ENCODE peak calls at places on chromosomes 4 and X, in four cellular contexts. J, T, G and Q are unnamed samples.

GRCh38 chr4:142473960-142474338 is 372.2 kb downstream of the INPP4B start:
- DNase-seq in J (no peak), T (no peak), G (no peak), Q (no peak)

GRCh38 chr4:54661156-54661555 is 3.4 kb downstream of the KIT start:
- DNase-seq in J (no peak), T (no peak), G (peak; percentile 93), Q (no peak)

GRCh38 chr4:163167333-163167626 is 590 bp upstream of the NAF1 start:
- DNase-seq in J (no peak), T (no peak), G (peak; percentile 34), Q (no peak)

GRCh38 chrX:103404225-103405008 is 28.1 kb downstream of the BEX3 start:
- DNase-seq in T (peak; percentile 44), G (peak; percentile 70), J (peak; percentile 40), Q (peak; percentile 15)

GRCh38 chrX:24574743-24575142 is 72.4 kb downstream of the PCYT1B start:
- DNase-seq in T (no peak), G (no peak), J (peak; percentile 5), Q (no peak)

GRCh38 chr4:141118381-141118780 is 14.9 kb downstream of the RNF150 start:
- DNase-seq in G (no peak), J (no peak), T (no peak), Q (no peak)

GRCh38 chr4:179595671-179596410 is 2153.6 kb upstream of the AGA start:
- DNase-seq in G (no peak), J (no peak), T (no peak), Q (no peak)

GRCh38 chr4:85744950-85745349 is 270.0 kb downstream of the ARHGAP24 start:
- DNase-seq in J (no peak), G (no peak), T (no peak), Q (no peak)

GRCh38 chr4:6910340-6910959 is 824 bp downstream of the TBC1D14 start:
- DNase-seq in G (no peak), J (no peak), T (no peak), Q (no peak)

GRCh38 chr4:3820016-3820805 is 54.0 kb downstream of the ADRA2C start:
- DNase-seq in J (no peak), T (no peak), G (no peak), Q (no peak)

GRCh38 chr4:21790437-21791029 is 158.0 kb downstream of the KCNIP4 start:
- DNase-seq in T (no peak), J (no peak), G (peak; percentile 51), Q (no peak)

GRCh38 chr4:47731182-47731581 is 106.7 kb downstream of the CORIN start:
- DNase-seq in T (no peak), G (no peak), J (no peak), Q (no peak)

GRCh38 chr4:162727232-162727631 is 439.5 kb downstream of the NAF1 start:
- DNase-seq in J (no peak), G (no peak), T (no peak), Q (no peak)

GRCh38 chrX:21374994-21375794 is 976 bp downstream of the CNKSR2 start:
- DNase-seq in J (no peak), T (no peak), G (no peak), Q (no peak)

GRCh38 chr4:101288365-101289145 is 58.8 kb downstream of the PPP3CA start:
- DNase-seq in G (no peak), J (no peak), T (no peak), Q (no peak)